ENCODE peak calls at places on chromosomes 11 and 22, in eight cellular contexts. L is transverse colon, P is stomach, K is breast epithelium, X is tibial nerve, U is gastrocnemius medialis, N is Peyer's patch, S is esophagus squamous epithelium. M is an unnamed sample.

GRCh38 chr22:49725516-49725915 is 102.2 kb downstream of the BRD1 start:
- DNase-seq in N (no peak), P (no peak), K (peak), U (no peak), L (no peak), S (no peak), X (no peak), M (no peak)

GRCh38 chr11:27380796-27381195 is 17.8 kb upstream of the CCDC34 start:
- DNase-seq in N (no peak), U (no peak), X (no peak), K (no peak), S (no peak), P (no peak), L (no peak), M (no peak)

GRCh38 chr22:17773606-17774205 is 563 bp downstream of the BID start:
- DNase-seq in S (no peak), X (no peak), N (peak), K (no peak), L (peak), U (no peak), P (peak), M (peak)

GRCh38 chr11:112965601-112966125 is 4.4 kb downstream of the NCAM1 start:
- DNase-seq in U (no peak), S (no peak), P (no peak), N (no peak), X (no peak), L (no peak), K (no peak), M (no peak)

GRCh38 chr11:77506857-77507256 is 33.0 kb upstream of the PAK1 start:
- DNase-seq in X (no peak), L (peak), S (no peak), K (no peak), N (no peak), U (no peak), P (no peak), M (no peak)

GRCh38 chr11:30889116-30889765 is 303.1 kb upstream of the MPPED2 start:
- DNase-seq in P (no peak), N (no peak), L (no peak), S (no peak), U (no peak), K (no peak), X (no peak), M (no peak)

GRCh38 chr11:118921121-118921928 is 4.4 kb downstream of the BCL9L start:
- DNase-seq in L (peak), S (no peak), X (peak), P (no peak), N (peak), U (peak), K (no peak), M (no peak)

GRCh38 chr11:128582496-128583366 is 4.6 kb downstream of the ETS1 start:
- DNase-seq in X (no peak), S (no peak), N (no peak), P (no peak), L (no peak), K (no peak), U (peak), M (no peak)

GRCh38 chr22:26977741-26978140 is 320.4 kb downstream of the MIAT start:
- DNase-seq in X (no peak), L (no peak), S (no peak), P (no peak), U (no peak), N (no peak), K (no peak), M (no peak)

GRCh38 chr22:38700271-38700788 is 413 bp downstream of the JOSD1 start:
- DNase-seq in U (no peak), N (no peak), X (peak), K (peak), L (peak), S (no peak), P (peak), M (no peak)

GRCh38 chr11:35337136-35337918 is 82.0 kb downstream of the SLC1A2 start:
- DNase-seq in X (no peak), U (no peak), P (no peak), N (no peak), K (no peak), L (no peak), S (no peak), M (no peak)

GRCh38 chr11:28679795-28680194 is 571.6 kb downstream of the METTL15 start:
- DNase-seq in U (no peak), S (no peak), P (no peak), K (no peak), X (no peak), L (no peak), N (no peak), M (no peak)

GRCh38 chr11:2693851-2694261 is 5.9 kb downstream of the KCNQ1OT1 start:
- DNase-seq in X (peak), K (peak), P (no peak), S (no peak), L (no peak), U (no peak), N (no peak), M (no peak)

GRCh38 chr22:22928666-22929380 is 41.2 kb downstream of the IGLL5 start:
- DNase-seq in K (no peak), X (no peak), P (peak), N (peak), L (peak), S (no peak), U (no peak), M (peak)

GRCh38 chr22:48842976-48843375 is 984.7 kb downstream of the BRD1 start:
- DNase-seq in L (no peak), S (no peak), X (no peak), P (no peak), K (no peak), N (no peak), U (no peak), M (no peak)

GRCh38 chr11:27100534-27100933 is 59.9 kb downstream of the BBOX1 start:
- DNase-seq in X (no peak), N (no peak), L (no peak), P (no peak), U (no peak), S (no peak), K (no peak), M (no peak)

GRCh38 chr11:132981146-132981956 is 551.0 kb downstream of the OPCML start:
- DNase-seq in S (no peak), L (no peak), X (no peak), U (no peak), P (no peak), N (no peak), K (no peak), M (no peak)

GRCh38 chr11:100731471-100731870 is 44.4 kb downstream of the ARHGAP42 start:
- DNase-seq in K (no peak), S (no peak), L (no peak), U (no peak), N (no peak), P (no peak), X (no peak), M (no peak)

GRCh38 chr11:107102692-107103463 is 84.6 kb upstream of the GUCY1A2 start:
- DNase-seq in S (no peak), X (no peak), L (no peak), N (no peak), U (no peak), K (no peak), P (no peak), M (no peak)

GRCh38 chr11:114553642-114554041 is 6.0 kb downstream of the NXPE1 start:
- DNase-seq in N (no peak), P (no peak), U (no peak), L (no peak), K (no peak), X (no peak), S (no peak), M (no peak)

GRCh38 chr22:23709107-23709506 is 18.3 kb downstream of the RGL4 start:
- DNase-seq in K (no peak), N (no peak), P (no peak), L (no peak), U (no peak), S (no peak), X (no peak), M (no peak)

GRCh38 chr22:26666035-26666338 is 8.6 kb downstream of the MIAT start:
- DNase-seq in S (no peak), P (no peak), U (no peak), X (no peak), N (no peak), L (no peak), K (no peak), M (no peak)

GRCh38 chr11:5591613-5592012 is 4.8 kb upstream of the TRIM6 start:
- DNase-seq in N (no peak), P (no peak), U (no peak), S (no peak), L (no peak), X (no peak), K (no peak), M (no peak)

GRCh38 chr11:45212566-45213315 is 66.3 kb downstream of the PRDM11 start:
- DNase-seq in L (no peak), N (no peak), X (no peak), P (no peak), U (no peak), K (no peak), S (no peak), M (no peak)

GRCh38 chr22:50303848-50304527 is 3.5 kb downstream of the PLXNB2 start:
- DNase-seq in L (peak), X (no peak), K (no peak), P (peak), N (peak), S (no peak), U (no peak), M (peak)

GRCh38 chr11:118436639-118437045 is 350 bp downstream of the KMT2A start:
- DNase-seq in X (no peak), S (no peak), K (no peak), P (no peak), L (peak), U (no peak), N (peak), M (peak)

GRCh38 chr22:23256986-23257888 is 76.9 kb downstream of the BCR start:
- DNase-seq in L (peak), N (no peak), K (no peak), S (no peak), X (peak), U (peak), P (peak), M (no peak)

DNA sequence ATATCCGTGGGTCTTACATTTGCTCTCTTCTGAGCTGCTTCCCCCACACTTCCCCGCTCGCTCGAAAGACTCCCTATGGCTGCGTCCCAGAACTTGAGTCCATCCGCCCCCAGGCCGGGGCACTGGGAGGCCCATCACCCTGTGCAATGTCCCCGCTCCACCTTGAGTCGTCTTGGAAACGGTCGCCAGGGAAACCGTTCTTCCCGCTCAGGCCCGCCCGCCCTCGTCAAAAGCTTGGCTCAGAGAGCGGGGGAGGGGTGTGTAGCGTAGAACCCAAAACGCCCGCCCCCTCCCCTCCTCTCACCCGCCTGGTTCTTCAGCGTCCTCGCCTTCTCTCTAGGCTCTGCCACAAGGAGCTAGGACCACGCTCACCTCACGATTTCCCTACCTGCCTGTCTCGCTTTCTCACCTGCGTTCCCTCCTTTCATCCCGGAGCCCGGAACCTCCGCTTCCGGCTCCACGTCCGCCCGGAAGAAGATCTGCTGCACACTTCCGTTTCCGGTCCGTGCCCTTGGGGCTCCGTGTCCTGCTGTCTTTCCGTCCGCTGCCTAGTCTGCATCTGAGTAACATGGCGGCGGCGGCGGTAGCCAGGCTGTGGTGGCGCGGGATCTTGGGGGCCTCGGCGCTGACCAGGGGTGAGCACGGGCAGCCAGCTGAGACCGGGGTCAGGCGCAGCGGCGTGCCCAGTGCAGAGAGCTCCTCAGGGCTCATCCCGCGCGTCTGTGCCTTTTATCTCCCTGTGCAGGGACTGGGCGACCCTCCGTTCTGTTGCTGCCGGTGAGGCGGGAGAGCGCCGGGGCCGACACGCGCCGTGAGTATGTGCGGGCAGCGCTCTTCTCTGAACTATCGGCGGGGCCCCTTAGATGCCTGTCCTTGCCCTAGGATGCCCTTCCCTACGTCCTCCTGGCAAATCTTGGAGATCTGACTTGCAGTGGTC is at the start of the genes KBTBD4 and NDUFS3:
- DNase-seq in K (peak), X (peak), S (peak), U (peak), N (peak), L (peak), P (peak), M (peak)
- TF ChIP-seq POLR2A in K (peak), X (peak), S (peak), U (peak), N (peak), L (peak), P (no peak), M (peak)

GRCh38 chr22:42648017-42648367 is 1.2 kb downstream of the CYB5R3 start:
- DNase-seq in N (no peak), L (no peak), P (no peak), X (no peak), U (no peak), K (no peak), S (no peak), M (no peak)

GRCh38 chr22:42649261-42650056 is at the start of gene CYB5R3:
- DNase-seq in U (peak), X (peak), N (peak), P (peak), S (peak), L (peak), K (peak), M (peak)

GRCh38 chr22:42646569-42647525 is 2.3 kb downstream of the CYB5R3 start:
- DNase-seq in S (no peak), L (peak), K (no peak), N (no peak), X (no peak), P (peak), U (no peak), M (no peak)

GRCh38 chr22:42651134-42651533 is 1.9 kb upstream of the CYB5R3 start:
- DNase-seq in P (no peak), S (no peak), X (no peak), U (no peak), L (no peak), K (no peak), N (no peak), M (no peak)

GRCh38 chr22:42648368-42649260 is 578 bp downstream of the CYB5R3 start:
- DNase-seq in L (peak), U (peak), X (no peak), K (no peak), N (peak), P (peak), S (no peak), M (no peak)
- TF ChIP-seq POLR2A in L (peak), U (no peak), X (peak), K (no peak), N (peak), P (no peak), S (peak), M (no peak)

GRCh38 chr11:69704508-69705245 is 855 bp upstream of the FGF19 start:
- DNase-seq in N (no peak), X (no peak), S (no peak), L (no peak), U (no peak), K (no peak), P (no peak), M (no peak)
- TF ChIP-seq POLR2A in N (no peak), X (no peak), S (no peak), L (no peak), U (no peak), K (no peak), P (no peak), M (no peak)

GRCh38 chr11:83159901-83160865 is 3.3 kb downstream of the PCF11 start:
- DNase-seq in U (no peak), S (no peak), K (no peak), X (no peak), P (peak), N (no peak), L (peak), M (no peak)
- TF ChIP-seq POLR2A in U (no peak), S (peak), K (no peak), X (no peak), P (no peak), N (no peak), L (no peak), M (peak)

GRCh38 chr11:62612366-62613274 is at the start of the genes EML3 and ROM1:
- DNase-seq in U (peak), L (peak), P (peak), N (peak), S (peak), X (peak), K (peak), M (peak)
- TF ChIP-seq POLR2A in U (no peak), L (peak), P (no peak), N (no peak), S (no peak), X (peak), K (no peak), M (peak)

DNA sequence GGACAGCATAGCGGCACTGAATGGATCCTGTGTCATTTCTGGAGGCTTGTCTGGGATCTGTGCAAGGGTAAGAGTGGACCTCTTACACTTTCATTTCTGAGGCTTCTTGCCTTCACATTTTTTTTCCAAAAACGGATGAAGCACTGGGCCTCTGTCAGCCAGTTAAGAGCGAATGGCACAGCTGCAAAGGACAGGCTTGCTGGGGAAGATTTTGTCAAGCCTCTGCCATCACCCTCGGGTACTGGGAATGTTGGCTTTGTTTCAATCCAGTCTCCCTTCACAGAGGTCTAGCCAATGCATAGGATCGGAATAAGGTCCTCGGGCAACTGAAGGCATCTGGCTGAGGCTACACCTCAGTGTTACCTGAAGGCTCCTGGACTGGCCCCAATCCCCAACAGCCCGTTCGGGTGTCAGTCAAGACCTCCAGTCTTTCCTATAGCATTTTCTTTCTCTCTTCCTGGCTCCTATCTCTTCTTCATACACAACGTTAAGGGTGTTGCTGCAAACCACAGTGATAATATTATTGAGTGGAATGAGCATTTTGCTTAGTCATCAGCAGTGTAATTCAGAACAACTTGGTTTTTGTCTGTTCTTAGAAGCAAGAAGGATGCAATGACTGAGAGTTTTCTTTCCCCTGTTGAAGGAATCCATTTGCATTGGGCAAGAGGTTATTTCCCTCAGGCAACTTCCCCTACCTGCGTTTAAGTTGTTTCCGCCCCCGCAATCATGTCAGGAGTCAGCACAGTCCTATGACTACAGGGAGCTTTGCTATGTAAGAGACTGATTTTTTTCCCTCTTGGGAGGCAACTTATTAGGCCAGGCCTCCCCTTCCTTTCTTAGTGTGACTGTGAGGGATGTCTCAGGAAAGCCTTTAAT is 22.8 kb downstream of the NPAT start:
- DNase-seq in P (no peak), N (peak), K (no peak), L (no peak), X (no peak), U (no peak), S (no peak), M (peak)
- TF ChIP-seq POLR2A in P (no peak), N (no peak), K (no peak), L (no peak), X (no peak), U (no peak), S (no peak), M (no peak)

GRCh38 chr22:31211862-31212730 is at the start of gene LIMK2:
- DNase-seq in S (peak), K (peak), P (peak), L (peak), N (peak), X (peak), U (peak), M (peak)
- TF ChIP-seq POLR2A in S (peak), K (peak), P (no peak), L (peak), N (peak), X (peak), U (peak), M (peak)